ENCODE peak calls at places on chromosomes 12 and 14, in four cellular contexts. One of them, this sample, is unnamed.

GRCh38 chr12:84632556-84632955 is 280.0 kb downstream of the SLC6A15 start:
- DNase-seq in iPS-NIHi11: no peak
- DNase-seq in astrocyte: peak
- DNase-seq in prostate gland: no peak
- DNase-seq in this sample: no peak

GRCh38 chr12:12474931-12475485 is 87.7 kb downstream of the DUSP16 start:
- DNase-seq in iPS-NIHi11: no peak
- DNase-seq in astrocyte: no peak
- DNase-seq in prostate gland: no peak
- DNase-seq in this sample: no peak

GRCh38 chr12:57085999-57086950 is 2.6 kb upstream of the NAB2 start:
- DNase-seq in iPS-NIHi11: peak
- DNase-seq in astrocyte: peak
- DNase-seq in prostate gland: peak
- DNase-seq in this sample: peak

GRCh38 chr12:131087302-131087818 is 133.7 kb downstream of the ADGRD1 start:
- DNase-seq in iPS-NIHi11: no peak
- DNase-seq in astrocyte: no peak
- DNase-seq in prostate gland: no peak
- DNase-seq in this sample: no peak

GRCh38 chr12:100189241-100190012 is 11.2 kb upstream of the ACTR6 start:
- DNase-seq in iPS-NIHi11: no peak
- DNase-seq in astrocyte: no peak
- DNase-seq in prostate gland: no peak
- DNase-seq in this sample: no peak

GRCh38 chr14:70123796-70124195 is 65.0 kb downstream of the SLC8A3 start:
- DNase-seq in iPS-NIHi11: no peak
- DNase-seq in astrocyte: no peak
- DNase-seq in prostate gland: no peak
- DNase-seq in this sample: no peak

GRCh38 chr12:21065845-21066244 is 65.1 kb upstream of the SLCO1B1 start:
- DNase-seq in iPS-NIHi11: peak
- DNase-seq in astrocyte: no peak
- DNase-seq in prostate gland: peak
- DNase-seq in this sample: no peak

GRCh38 chr12:70190252-70191010 is 52.8 kb upstream of the CNOT2 start:
- DNase-seq in iPS-NIHi11: no peak
- DNase-seq in astrocyte: peak
- DNase-seq in prostate gland: no peak
- DNase-seq in this sample: no peak

GRCh38 chr12:54411398-54412241 is 7.4 kb downstream of the ITGA5 start:
- DNase-seq in iPS-NIHi11: peak
- DNase-seq in astrocyte: peak
- DNase-seq in prostate gland: no peak
- DNase-seq in this sample: no peak

GRCh38 chr12:16531623-16532022 is 74.3 kb downstream of the LMO3 start:
- DNase-seq in iPS-NIHi11: no peak
- DNase-seq in astrocyte: no peak
- DNase-seq in prostate gland: peak
- DNase-seq in this sample: peak

GRCh38 chr12:75786071-75786470 is 245.5 kb downstream of the PHLDA1 start:
- DNase-seq in iPS-NIHi11: no peak
- DNase-seq in astrocyte: no peak
- DNase-seq in prostate gland: no peak
- DNase-seq in this sample: no peak

GRCh38 chr14:89422181-89422951 is 5.3 kb upstream of the FOXN3 start:
- DNase-seq in iPS-NIHi11: no peak
- DNase-seq in astrocyte: no peak
- DNase-seq in prostate gland: peak
- DNase-seq in this sample: peak

GRCh38 chr12:70982991-70983390 is 62.5 kb upstream of the PTPRR start:
- DNase-seq in iPS-NIHi11: no peak
- DNase-seq in astrocyte: peak
- DNase-seq in prostate gland: no peak
- DNase-seq in this sample: no peak

GRCh38 chr12:4700621-4701026 is 19.6 kb upstream of the GALNT8 start:
- DNase-seq in iPS-NIHi11: peak
- DNase-seq in astrocyte: peak
- DNase-seq in prostate gland: no peak
- DNase-seq in this sample: peak

GRCh38 chr12:5621329-5621728 is 189.4 kb downstream of the NTF3 start:
- DNase-seq in iPS-NIHi11: no peak
- DNase-seq in astrocyte: no peak
- DNase-seq in prostate gland: no peak
- DNase-seq in this sample: no peak

GRCh38 chr12:510071-510825 is 50.5 kb downstream of the B4GALNT3 start:
- DNase-seq in iPS-NIHi11: peak
- DNase-seq in astrocyte: no peak
- DNase-seq in prostate gland: peak
- DNase-seq in this sample: no peak

GRCh38 chr12:43011383-43011926 is 421.9 kb upstream of the PRICKLE1 start:
- DNase-seq in iPS-NIHi11: no peak
- DNase-seq in astrocyte: no peak
- DNase-seq in prostate gland: no peak
- DNase-seq in this sample: no peak

GRCh38 chr12:12685305-12685704 is 10.7 kb downstream of the GPR19 start:
- DNase-seq in iPS-NIHi11: peak
- DNase-seq in astrocyte: no peak
- DNase-seq in prostate gland: no peak
- DNase-seq in this sample: no peak

GRCh38 chr14:100417466-100417865 is 94.3 kb downstream of the SLC25A47 start:
- DNase-seq in iPS-NIHi11: peak
- DNase-seq in astrocyte: peak
- DNase-seq in prostate gland: no peak
- DNase-seq in this sample: no peak

GRCh38 chr14:93003945-93004698 is 81.2 kb downstream of the CHGA start:
- DNase-seq in iPS-NIHi11: no peak
- DNase-seq in astrocyte: no peak
- DNase-seq in prostate gland: no peak
- DNase-seq in this sample: no peak

This sample was measured in thyroid gland.